ENCODE peak calls at places on chromosomes 5 and 9, in seven cellular contexts. Z is stimulated activated CD8-positive, alpha-beta memory T cell treated with anti-CD3 and anti-CD28 coated beads, Interleukin-2, amount 100 ng/mL, for 1 hour; R is HuH-7.5; H is GM19239; O is NCI-H460; L is anterior cingulate cortex; X is astrocyte of the cerebellum. Q is an unnamed sample.

GRCh38 chr5:103358305-103358996 is 99.9 kb downstream of the MACIR start:
- DNase-seq in R (no peak), Z (no peak), L (no peak), X (no peak), H (no peak), O (no peak), Q (no peak)

GRCh38 chr5:120217001-120217400 is 247.1 kb upstream of the PRR16 start:
- DNase-seq in L (no peak), R (no peak), H (no peak), Z (no peak), O (no peak), X (no peak), Q (no peak)

GRCh38 chr5:73352789-73353188 is 95.8 kb downstream of the FOXD1 start:
- DNase-seq in R (no peak), L (no peak), H (no peak), O (no peak), Z (no peak), X (no peak), Q (no peak)

GRCh38 chr5:59598547-59598874 is 295.0 kb downstream of the PDE4D start:
- DNase-seq in L (no peak), O (no peak), R (no peak), Z (no peak), X (no peak), H (no peak), Q (no peak)

GRCh38 chr9:25864509-25864908 is 186.3 kb upstream of the TUSC1 start:
- DNase-seq in H (no peak), Z (no peak), L (no peak), X (no peak), O (no peak), R (no peak), Q (no peak)

GRCh38 chr5:127089206-127089605 is 15.9 kb upstream of the C5orf63 start:
- DNase-seq in X (no peak), O (no peak), H (no peak), Z (no peak), R (no peak), L (no peak), Q (no peak)

GRCh38 chr5:108260105-108260857 is 121.6 kb downstream of the FBXL17 start:
- DNase-seq in H (peak), X (peak), O (peak), R (no peak), Z (peak), L (peak), Q (peak)

GRCh38 chr9:70639853-70640814 is 225.7 kb upstream of the KLF9 start:
- DNase-seq in H (no peak), L (no peak), R (no peak), Z (no peak), X (peak), O (peak), Q (no peak)

GRCh38 chr5:95484421-95484820 is 70.4 kb downstream of the SKIC3 start:
- DNase-seq in X (no peak), O (no peak), R (no peak), H (no peak), Z (no peak), L (no peak), Q (no peak)

GRCh38 chr9:4328723-4329122 is 28.9 kb upstream of the GLIS3 start:
- DNase-seq in Z (no peak), X (peak), H (no peak), L (no peak), O (no peak), R (no peak), Q (no peak)

GRCh38 chr9:96048116-96048953 is 172.8 kb downstream of the ERCC6L2 start:
- DNase-seq in Z (no peak), H (no peak), O (no peak), L (no peak), X (no peak), R (no peak), Q (no peak)

Q was measured in germinal center.